ENCODE peak calls at places on chromosomes 6 and 20, in four cellular contexts. V, W, I and D are unnamed samples.

GRCh38 chr6:89140347-89141159 is 5.3 kb upstream of the PM20D2 start:
- DNase-seq in W (no peak), I (no peak), V (no peak), D (no peak)

GRCh38 chr6:79157961-79158644 is 76.4 kb downstream of the HMGN3 start:
- DNase-seq in I (no peak), V (no peak), W (no peak), D (no peak)

GRCh38 chr6:1679691-1680068 is 70.0 kb downstream of the FOXC1 start:
- DNase-seq in W (no peak), V (no peak), I (peak; percentile 52), D (no peak)

GRCh38 chr6:154738561-154738961 is 5.3 kb downstream of the SCAF8 start:
- DNase-seq in I (peak; percentile 86), V (no peak), W (no peak), D (no peak)

GRCh38 chr6:110395221-110395620 is 20.2 kb downstream of the DDO start:
- DNase-seq in I (no peak), W (no peak), V (peak; percentile 34), D (no peak)

GRCh38 chr6:34390531-34391013 is 1.9 kb downstream of the NUDT3 start:
- DNase-seq in I (no peak), W (no peak), V (no peak), D (no peak)

GRCh38 chr6:164133095-164133494 is 718.6 kb downstream of the QKI start:
- DNase-seq in I (no peak), W (no peak), V (no peak), D (no peak)

GRCh38 chr6:38215225-38215624 is 395.7 kb downstream of the ZFAND3 start:
- DNase-seq in I (no peak), V (no peak), W (no peak), D (no peak)

GRCh38 chr20:32797160-32797468 is 22.6 kb upstream of the MAPRE1 start:
- DNase-seq in W (no peak), I (no peak), V (no peak), D (no peak)

GRCh38 chr6:142014515-142014914 is 118.2 kb upstream of the GJE1 start:
- DNase-seq in V (no peak), I (peak; percentile 79), W (peak; percentile 11), D (no peak)

GRCh38 chr6:73566954-73567591 is 46.2 kb upstream of the EEF1A1 start:
- DNase-seq in W (peak; percentile 74), V (peak; percentile 72), I (peak; percentile 32), D (peak; percentile 90)

GRCh38 chr6:79117752-79118151 is 39.7 kb upstream of the PHIP start:
- DNase-seq in I (no peak), V (no peak), W (no peak), D (no peak)

GRCh38 chr6:117485433-117485832 is 3.0 kb downstream of the DCBLD1 start:
- DNase-seq in I (peak; percentile 8), V (no peak), W (no peak), D (no peak)

GRCh38 chr6:146460941-146461340 is 82.7 kb upstream of the RAB32 start:
- DNase-seq in V (no peak), I (no peak), W (no peak), D (no peak)

GRCh38 chr6:106387875-106388274 is 27.4 kb downstream of the CRYBG1 start:
- DNase-seq in W (no peak), V (no peak), I (no peak), D (no peak)

GRCh38 chr6:132964101-132964867 is 149.9 kb downstream of the RPS12 start:
- DNase-seq in I (peak; percentile 97), W (no peak), V (no peak), D (no peak)

GRCh38 chr20:48983423-48984400 is 62.2 kb downstream of the ARFGEF2 start:
- DNase-seq in I (peak; percentile 99), W (peak; percentile 38), V (peak; percentile 90), D (no peak)

GRCh38 chr6:123965894-123966293 is 162.2 kb downstream of the NKAIN2 start:
- DNase-seq in W (no peak), V (no peak), I (peak; percentile 61), D (no peak)

GRCh38 chr20:61885759-61886715 is 179.6 kb downstream of the TAF4 start:
- DNase-seq in V (no peak), I (no peak), W (no peak), D (no peak)

GRCh38 chr6:95091823-95092436 is 485.4 kb upstream of the MANEA start:
- DNase-seq in V (no peak), I (peak; percentile 39), W (no peak), D (no peak)

GRCh38 chr6:143068001-143068400 is 7.3 kb downstream of the AIG1 start:
- DNase-seq in I (no peak), V (no peak), W (no peak), D (no peak)

GRCh38 chr6:116992546-116992945 is 115.5 kb downstream of the RFX6 start:
- DNase-seq in W (no peak), I (no peak), V (no peak), D (no peak)

GRCh38 chr6:167893416-167893815 is 66.7 kb downstream of the AFDN start:
- DNase-seq in W (no peak), I (no peak), V (no peak), D (no peak)

GRCh38 chr20:44019638-44020335 is 105.1 kb downstream of the TOX2 start:
- DNase-seq in V (no peak), I (peak; percentile 33), W (no peak), D (no peak)

GRCh38 chr20:39638671-39639070 is 676.5 kb downstream of the DHX35 start:
- DNase-seq in V (no peak), I (no peak), W (no peak), D (no peak)

GRCh38 chr6:160756871-160757270 is 54.8 kb downstream of the PLG start:
- DNase-seq in V (no peak), W (no peak), I (no peak), D (no peak)

GRCh38 chr6:154482858-154483257 is 27.6 kb downstream of the CNKSR3 start:
- DNase-seq in V (no peak), I (peak; percentile 95), W (no peak), D (no peak)

GRCh38 chr6:23522751-23523527 is 603.1 kb upstream of the NRSN1 start:
- DNase-seq in I (no peak), V (no peak), W (no peak), D (no peak)

GRCh38 chr20:888057-888456 is 28.1 kb downstream of the ANGPT4 start:
- DNase-seq in W (no peak), I (no peak), V (no peak), D (no peak)

GRCh38 chr6:68638225-68638900 is 3.3 kb downstream of the ADGRB3 start:
- DNase-seq in V (no peak), W (peak; percentile 9), I (peak; percentile 26), D (no peak)

GRCh38 chr6:13013681-13014550 is 297.3 kb downstream of the PHACTR1 start:
- DNase-seq in V (no peak), W (no peak), I (peak; percentile 19), D (no peak)

GRCh38 chr6:13014551-13015378 is 298.2 kb downstream of the PHACTR1 start:
- DNase-seq in V (no peak), W (no peak), I (no peak), D (peak; percentile 52)

GRCh38 chr6:13011612-13012146 is 295.1 kb downstream of the PHACTR1 start:
- DNase-seq in I (no peak), W (no peak), V (no peak), D (no peak)

GRCh38 chr6:13012977-13013680 is 296.6 kb downstream of the PHACTR1 start:
- DNase-seq in I (peak; percentile 18), W (no peak), V (peak; percentile 8), D (no peak)

DNA sequence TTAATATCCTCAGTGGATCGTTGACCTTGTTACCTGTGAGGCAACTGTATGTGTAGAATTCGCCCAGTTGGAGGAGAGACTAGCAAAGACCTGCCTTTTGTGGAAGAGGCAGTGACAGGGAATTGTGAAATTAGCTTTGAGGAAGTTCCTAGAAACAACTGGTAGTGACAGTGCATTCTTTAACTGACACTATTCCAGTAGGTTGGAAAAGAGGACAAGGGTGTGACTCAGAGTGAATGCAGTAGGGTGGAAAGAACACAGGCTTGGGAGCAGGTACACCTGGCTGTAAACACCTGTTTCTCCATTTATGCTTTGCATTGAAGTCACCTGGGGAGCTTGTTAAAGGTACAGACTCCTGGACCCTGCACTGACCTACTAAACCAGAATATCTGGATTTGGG is 295.7 kb downstream of the PHACTR1 start:
- DNase-seq in I (no peak), W (no peak), V (no peak), D (no peak)
- TF ChIP-seq POLR2A in I (no peak), W (no peak), V (no peak), D (no peak)

GRCh38 chr6:152301021-152301805 is 335.9 kb downstream of the SYNE1 start:
- DNase-seq in V (no peak), W (no peak), I (no peak), D (no peak)
- H3K27ac ChIP-seq in V (no peak overlapping the region), W (peak overlapping the region; percentile 70), I (peak overlapping the region; percentile 84), D (peak overlapping the region; percentile 88)

GRCh38 chr20:51303731-51304670 is 238.5 kb downstream of the NFATC2 start:
- DNase-seq in I (no peak), W (no peak), V (no peak), D (no peak)

GRCh38 chr20:51309128-51309527 is 233.4 kb downstream of the NFATC2 start:
- DNase-seq in I (no peak), W (no peak), V (no peak), D (no peak)

GRCh38 chr20:51305316-51306052 is 237.0 kb downstream of the NFATC2 start:
- DNase-seq in W (no peak), I (no peak), V (no peak), D (no peak)

GRCh38 chr20:51306081-51306480 is 236.4 kb downstream of the NFATC2 start:
- DNase-seq in V (no peak), I (no peak), W (no peak), D (no peak)

DNA sequence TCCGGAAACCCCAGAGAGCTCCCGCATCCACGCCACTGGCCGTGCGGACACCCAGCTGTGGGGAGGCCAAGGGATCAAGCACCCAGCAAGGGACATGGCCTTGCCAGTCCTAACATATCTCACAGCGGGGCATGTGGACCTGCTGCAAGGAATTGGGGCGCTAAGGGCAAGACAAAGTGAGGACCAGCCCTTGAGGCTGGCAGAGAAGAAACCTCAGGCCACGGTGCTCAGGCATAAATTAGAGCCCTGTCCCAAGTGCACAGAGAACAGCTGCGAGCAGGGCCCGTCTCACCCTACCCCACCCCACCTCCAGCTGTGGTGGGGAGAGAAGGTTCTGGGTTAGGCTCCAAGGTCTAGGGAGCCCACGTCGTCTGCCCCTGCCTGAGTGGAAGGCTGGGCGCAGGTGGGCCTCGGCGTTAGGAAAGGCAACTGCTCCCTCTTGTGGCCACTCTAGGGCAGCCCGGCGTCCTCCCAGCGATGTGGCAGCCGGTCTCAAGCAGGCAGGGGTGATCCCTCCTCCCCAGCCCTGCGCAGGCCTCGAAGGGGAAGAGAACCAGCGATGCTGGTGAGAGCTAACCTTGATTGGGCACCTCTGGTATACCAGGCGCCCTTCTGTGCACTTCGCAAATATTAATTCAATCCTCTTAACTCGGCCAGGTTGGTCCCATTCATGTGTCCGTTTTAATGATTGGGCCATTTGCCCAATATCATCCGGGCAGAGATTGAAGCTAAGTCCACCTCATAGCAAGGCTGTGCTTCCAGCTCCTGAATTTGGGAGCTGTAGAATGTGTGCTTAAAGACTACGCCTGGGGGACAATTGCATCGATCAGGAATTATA is 235.8 kb downstream of the NFATC2 start:
- DNase-seq in I (peak; percentile 63), V (peak; percentile 67), W (peak; percentile 78), D (peak; percentile 61)
- H3K4me1 ChIP-seq in I (no peaks in the 10 kb centered on the region), V (no peaks in the 10 kb centered on the region), W (peaks cover 3% of the 10 kb centered on the region), D (peaks cover 8% of the 10 kb centered on the region)

GRCh38 chr6:153047386-153047785 is 44.9 kb upstream of the MTRF1L start:
- DNase-seq in I (no peak), W (no peak), V (no peak), D (no peak)

GRCh38 chr6:153043719-153044118 is 41.2 kb upstream of the MTRF1L start:
- DNase-seq in I (no peak), V (no peak), W (no peak), D (no peak)

GRCh38 chr6:153045271-153045670 is 42.8 kb upstream of the MTRF1L start:
- DNase-seq in V (no peak), I (no peak), W (no peak), D (no peak)

GRCh38 chr6:153048631-153049030 is 46.1 kb upstream of the MTRF1L start:
- DNase-seq in I (no peak), W (no peak), V (no peak), D (no peak)

GRCh38 chr6:153044295-153044694 is 41.8 kb upstream of the MTRF1L start:
- DNase-seq in I (peak; percentile 36), V (no peak), W (no peak), D (no peak)
- TF ChIP-seq POLR2A in I (no peak), V (no peak), W (no peak), D (no peak)